ENCODE peak calls at places on chromosome 19, in four cellular contexts. L is H7, M is dermis blood vessel endothelial cell, G is RPMI8226. C is an unnamed sample.

GRCh38 chr19:38733493-38734175 is 10.6 kb downstream of the CAPN12 start:
- DNase-seq in L (no peak), M (peak), G (no peak), C (no peak)

GRCh38 chr19:10503002-10503789 is at the start of gene KEAP1:
- DNase-seq in L (peak), M (peak), G (peak), C (peak)

GRCh38 chr19:48461982-48462655 is 6.7 kb downstream of the KCNJ14 start:
- DNase-seq in L (peak), M (no peak), G (no peak), C (peak)

GRCh38 chr19:46303702-46304397 is 7.0 kb downstream of the HIF3A start:
- DNase-seq in L (peak), M (peak), G (no peak), C (no peak)

GRCh38 chr19:33409906-33410685 is 36.6 kb downstream of the CEBPG start:
- DNase-seq in L (no peak), M (no peak), G (no peak), C (no peak)

GRCh38 chr19:2248136-2249009 is 750 bp upstream of the AMH start:
- DNase-seq in L (no peak), M (no peak), G (no peak), C (no peak)

GRCh38 chr19:2270572-2271515 is 11.1 kb downstream of the PEAK3 start:
- DNase-seq in L (peak), M (peak), G (peak), C (peak)

GRCh38 chr19:34220472-34221063 is 33.8 kb upstream of the GARRE1 start:
- DNase-seq in L (peak), M (peak), G (peak), C (peak)

GRCh38 chr19:13887529-13887928 is 10.6 kb downstream of the NANOS3 start:
- DNase-seq in L (no peak), M (no peak), G (no peak), C (peak)

GRCh38 chr19:46076951-46077814 is 36.4 kb upstream of the IGFL4 start:
- DNase-seq in L (peak), M (peak), G (peak), C (peak)

GRCh38 chr19:5369962-5370367 is 29.4 kb upstream of the PTPRS start:
- DNase-seq in L (peak), M (peak), G (peak), C (peak)

C was measured in Karpas-422.